ENCODE peak calls at places on chromosomes 12 and 14, in nine cellular contexts. One of them, this sample, is unnamed. For H3K4me1, the result is how much of the 10 kb centered on the place peaks cover.

GRCh38 chr12:42859612-42860011 is 270.1 kb upstream of the PRICKLE1 start:
- DNase-seq in PC-9: no peak
- DNase-seq in psoas muscle: no peak
- DNase-seq in mucosa of descending colon: no peak
- DNase-seq in cardiac muscle cell: peak
- DNase-seq in body of pancreas: no peak
- DNase-seq in PC-3: no peak
- DNase-seq in kidney: no peak
- DNase-seq in left ventricle myocardium inferior: no peak
- DNase-seq in this sample: no peak

GRCh38 chr12:113030875-113031525 is 25.5 kb upstream of the DTX1 start:
- DNase-seq in left ventricle myocardium inferior: no peak
- DNase-seq in PC-3: peak
- DNase-seq in cardiac muscle cell: peak
- DNase-seq in psoas muscle: no peak
- DNase-seq in PC-9: peak
- DNase-seq in kidney: no peak
- DNase-seq in mucosa of descending colon: no peak
- DNase-seq in body of pancreas: peak
- DNase-seq in this sample: no peak

GRCh38 chr12:5034605-5035004 is 9.1 kb upstream of the KCNA5 start:
- DNase-seq in psoas muscle: no peak
- DNase-seq in body of pancreas: no peak
- DNase-seq in PC-3: no peak
- DNase-seq in left ventricle myocardium inferior: no peak
- DNase-seq in kidney: no peak
- DNase-seq in cardiac muscle cell: no peak
- DNase-seq in mucosa of descending colon: no peak
- DNase-seq in PC-9: no peak
- DNase-seq in this sample: no peak

GRCh38 chr14:56129092-56129491 is 10.9 kb downstream of the PELI2 start:
- DNase-seq in PC-3: no peak
- DNase-seq in kidney: no peak
- DNase-seq in psoas muscle: no peak
- DNase-seq in cardiac muscle cell: no peak
- DNase-seq in PC-9: no peak
- DNase-seq in mucosa of descending colon: no peak
- DNase-seq in body of pancreas: no peak
- DNase-seq in left ventricle myocardium inferior: no peak
- DNase-seq in this sample: no peak

GRCh38 chr12:113899042-113899843 is 66.9 kb downstream of the RBM19 start:
- DNase-seq in body of pancreas: no peak
- DNase-seq in PC-3: no peak
- DNase-seq in left ventricle myocardium inferior: no peak
- DNase-seq in psoas muscle: no peak
- DNase-seq in kidney: no peak
- DNase-seq in mucosa of descending colon: no peak
- DNase-seq in cardiac muscle cell: no peak
- DNase-seq in PC-9: no peak
- DNase-seq in this sample: no peak

GRCh38 chr12:1993871-1994371 is 10.3 kb downstream of the DCP1B start:
- DNase-seq in PC-9: no peak
- DNase-seq in body of pancreas: no peak
- DNase-seq in cardiac muscle cell: peak
- DNase-seq in PC-3: peak
- DNase-seq in kidney: no peak
- DNase-seq in mucosa of descending colon: no peak
- DNase-seq in left ventricle myocardium inferior: no peak
- DNase-seq in psoas muscle: no peak
- DNase-seq in this sample: no peak

GRCh38 chr12:89370850-89371249 is 18.5 kb upstream of the DUSP6 start:
- DNase-seq in mucosa of descending colon: no peak
- DNase-seq in PC-3: peak
- DNase-seq in PC-9: peak
- DNase-seq in left ventricle myocardium inferior: no peak
- DNase-seq in kidney: no peak
- DNase-seq in psoas muscle: no peak
- DNase-seq in body of pancreas: no peak
- DNase-seq in cardiac muscle cell: peak
- DNase-seq in this sample: no peak

GRCh38 chr12:56007892-56008471 is 10.9 kb downstream of the SUOX start:
- DNase-seq in mucosa of descending colon: no peak
- DNase-seq in cardiac muscle cell: peak
- DNase-seq in kidney: no peak
- DNase-seq in PC-9: no peak
- DNase-seq in PC-3: peak
- DNase-seq in body of pancreas: no peak
- DNase-seq in psoas muscle: no peak
- DNase-seq in left ventricle myocardium inferior: no peak
- DNase-seq in this sample: no peak

GRCh38 chr14:30177776-30178175 is 250.1 kb upstream of the PRKD1 start:
- DNase-seq in body of pancreas: no peak
- DNase-seq in psoas muscle: no peak
- DNase-seq in mucosa of descending colon: no peak
- DNase-seq in PC-3: no peak
- DNase-seq in PC-9: no peak
- DNase-seq in left ventricle myocardium inferior: no peak
- DNase-seq in cardiac muscle cell: no peak
- DNase-seq in kidney: no peak
- DNase-seq in this sample: no peak

GRCh38 chr14:52266179-52266578 is 1.3 kb upstream of the PTGDR start:
- DNase-seq in mucosa of descending colon: no peak
- DNase-seq in psoas muscle: peak
- DNase-seq in cardiac muscle cell: peak
- DNase-seq in kidney: no peak
- DNase-seq in body of pancreas: no peak
- DNase-seq in PC-9: no peak
- DNase-seq in PC-3: no peak
- DNase-seq in left ventricle myocardium inferior: no peak
- DNase-seq in this sample: no peak

GRCh38 chr12:29072631-29073030 is 76.4 kb upstream of the FAR2 start:
- DNase-seq in PC-9: no peak
- DNase-seq in cardiac muscle cell: no peak
- DNase-seq in mucosa of descending colon: no peak
- DNase-seq in left ventricle myocardium inferior: no peak
- DNase-seq in PC-3: peak
- DNase-seq in kidney: no peak
- DNase-seq in body of pancreas: no peak
- DNase-seq in psoas muscle: no peak
- DNase-seq in this sample: no peak

GRCh38 chr12:89286506-89286905 is 65.8 kb downstream of the DUSP6 start:
- DNase-seq in kidney: no peak
- DNase-seq in mucosa of descending colon: no peak
- DNase-seq in PC-3: no peak
- DNase-seq in PC-9: no peak
- DNase-seq in psoas muscle: no peak
- DNase-seq in left ventricle myocardium inferior: no peak
- DNase-seq in cardiac muscle cell: no peak
- DNase-seq in body of pancreas: no peak
- DNase-seq in this sample: no peak

GRCh38 chr14:25308244-25308643 is 258.3 kb upstream of the STXBP6 start:
- DNase-seq in PC-3: no peak
- DNase-seq in kidney: no peak
- DNase-seq in psoas muscle: no peak
- DNase-seq in body of pancreas: no peak
- DNase-seq in left ventricle myocardium inferior: no peak
- DNase-seq in PC-9: no peak
- DNase-seq in mucosa of descending colon: peak
- DNase-seq in cardiac muscle cell: no peak
- DNase-seq in this sample: no peak

GRCh38 chr12:59383426-59383822 is 212.4 kb upstream of the SLC16A7 start:
- DNase-seq in psoas muscle: no peak
- DNase-seq in PC-3: no peak
- DNase-seq in left ventricle myocardium inferior: no peak
- DNase-seq in mucosa of descending colon: no peak
- DNase-seq in body of pancreas: no peak
- DNase-seq in cardiac muscle cell: peak
- DNase-seq in PC-9: no peak
- DNase-seq in kidney: no peak
- DNase-seq in this sample: no peak

GRCh38 chr12:104376650-104377506 is 73.3 kb downstream of the EID3 start:
- DNase-seq in body of pancreas: no peak
- DNase-seq in mucosa of descending colon: no peak
- DNase-seq in left ventricle myocardium inferior: no peak
- DNase-seq in PC-3: peak
- DNase-seq in cardiac muscle cell: no peak
- DNase-seq in kidney: no peak
- DNase-seq in psoas muscle: no peak
- DNase-seq in PC-9: no peak
- DNase-seq in this sample: no peak

GRCh38 chr14:63435204-63435603 is 108.0 kb downstream of the PPP2R5E start:
- DNase-seq in cardiac muscle cell: no peak
- DNase-seq in body of pancreas: no peak
- DNase-seq in PC-3: no peak
- DNase-seq in mucosa of descending colon: no peak
- DNase-seq in psoas muscle: no peak
- DNase-seq in kidney: no peak
- DNase-seq in left ventricle myocardium inferior: no peak
- DNase-seq in PC-9: no peak
- DNase-seq in this sample: no peak

GRCh38 chr14:63438065-63438757 is 105.0 kb downstream of the PPP2R5E start:
- DNase-seq in cardiac muscle cell: peak
- DNase-seq in PC-3: peak
- DNase-seq in kidney: no peak
- DNase-seq in body of pancreas: peak
- DNase-seq in psoas muscle: peak
- DNase-seq in mucosa of descending colon: no peak
- DNase-seq in left ventricle myocardium inferior: peak
- DNase-seq in PC-9: peak
- DNase-seq in this sample: no peak

GRCh38 chr14:63432888-63433552 is 110.2 kb downstream of the PPP2R5E start:
- DNase-seq in mucosa of descending colon: no peak
- DNase-seq in kidney: no peak
- DNase-seq in left ventricle myocardium inferior: no peak
- DNase-seq in psoas muscle: no peak
- DNase-seq in PC-3: no peak
- DNase-seq in body of pancreas: no peak
- DNase-seq in PC-9: no peak
- DNase-seq in cardiac muscle cell: no peak
- DNase-seq in this sample: no peak

GRCh38 chr14:63435838-63436237 is 107.3 kb downstream of the PPP2R5E start:
- DNase-seq in psoas muscle: peak
- DNase-seq in left ventricle myocardium inferior: peak
- DNase-seq in PC-3: peak
- DNase-seq in cardiac muscle cell: peak
- DNase-seq in mucosa of descending colon: no peak
- DNase-seq in PC-9: no peak
- DNase-seq in body of pancreas: peak
- DNase-seq in kidney: peak
- DNase-seq in this sample: no peak

GRCh38 chr14:63436286-63437098 is 106.7 kb downstream of the PPP2R5E start:
- DNase-seq in psoas muscle: no peak
- DNase-seq in mucosa of descending colon: no peak
- DNase-seq in kidney: no peak
- DNase-seq in left ventricle myocardium inferior: no peak
- DNase-seq in body of pancreas: no peak
- DNase-seq in PC-9: no peak
- DNase-seq in cardiac muscle cell: no peak
- DNase-seq in PC-3: no peak
- DNase-seq in this sample: no peak
- H3K4me1 ChIP-seq in psoas muscle: half or more
- H3K4me1 ChIP-seq in mucosa of descending colon: under half
- H3K4me1 ChIP-seq in kidney: under half
- H3K4me1 ChIP-seq in left ventricle myocardium inferior: half or more
- H3K4me1 ChIP-seq in body of pancreas: under half
- H3K4me1 ChIP-seq in PC-9: under half
- H3K4me1 ChIP-seq in cardiac muscle cell: under half
- H3K4me1 ChIP-seq in PC-3: under half
- H3K4me1 ChIP-seq in this sample: under half

GRCh38 chr12:120631097-120631496 is 9.3 kb upstream of the CABP1 start:
- DNase-seq in body of pancreas: no peak
- DNase-seq in kidney: no peak
- DNase-seq in left ventricle myocardium inferior: no peak
- DNase-seq in PC-9: no peak
- DNase-seq in PC-3: no peak
- DNase-seq in psoas muscle: no peak
- DNase-seq in mucosa of descending colon: no peak
- DNase-seq in cardiac muscle cell: no peak
- DNase-seq in this sample: no peak

GRCh38 chr12:120625557-120626419 is 14.6 kb upstream of the CABP1 start:
- DNase-seq in body of pancreas: peak
- DNase-seq in psoas muscle: no peak
- DNase-seq in PC-9: no peak
- DNase-seq in PC-3: no peak
- DNase-seq in cardiac muscle cell: no peak
- DNase-seq in kidney: peak
- DNase-seq in left ventricle myocardium inferior: no peak
- DNase-seq in mucosa of descending colon: peak
- DNase-seq in this sample: no peak

GRCh38 chr12:120630139-120630895 is 10.1 kb upstream of the CABP1 start:
- DNase-seq in kidney: no peak
- DNase-seq in psoas muscle: no peak
- DNase-seq in cardiac muscle cell: no peak
- DNase-seq in PC-9: peak
- DNase-seq in PC-3: no peak
- DNase-seq in body of pancreas: no peak
- DNase-seq in mucosa of descending colon: no peak
- DNase-seq in left ventricle myocardium inferior: no peak
- DNase-seq in this sample: no peak

DNA sequence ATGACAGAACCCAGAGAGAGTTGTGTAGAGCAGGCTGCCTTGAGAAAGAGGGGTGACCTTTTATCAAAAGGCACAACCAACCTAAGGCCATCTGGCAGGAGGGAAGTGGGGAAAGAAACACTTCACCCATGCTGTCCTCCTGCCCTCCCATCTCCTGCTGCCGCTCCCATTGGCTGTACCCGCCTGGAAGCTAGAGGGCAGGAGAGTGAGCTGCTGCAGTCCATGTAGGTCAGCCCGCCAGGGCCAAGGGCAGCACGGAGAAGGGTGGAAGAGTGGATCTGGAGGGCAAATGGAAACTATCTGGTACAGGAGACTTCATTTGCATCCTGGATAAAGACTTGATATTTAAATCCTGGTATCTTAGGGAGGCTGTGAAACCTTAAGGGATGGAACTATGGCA is 11.5 kb upstream of the CABP1 start:
- DNase-seq in psoas muscle: no peak
- DNase-seq in PC-9: no peak
- DNase-seq in left ventricle myocardium inferior: no peak
- DNase-seq in body of pancreas: no peak
- DNase-seq in kidney: peak
- DNase-seq in mucosa of descending colon: peak
- DNase-seq in PC-3: no peak
- DNase-seq in cardiac muscle cell: no peak
- DNase-seq in this sample: no peak
- TF ChIP-seq CTCF in psoas muscle: no peak
- TF ChIP-seq CTCF in PC-9: no peak
- TF ChIP-seq CTCF in left ventricle myocardium inferior: peak
- TF ChIP-seq CTCF in body of pancreas: no peak
- TF ChIP-seq CTCF in kidney: no peak
- TF ChIP-seq CTCF in mucosa of descending colon: no peak
- TF ChIP-seq CTCF in PC-3: peak
- TF ChIP-seq CTCF in cardiac muscle cell: peak
- TF ChIP-seq CTCF in this sample: no peak

GRCh38 chr12:12523229-12523628 is 39.4 kb downstream of the DUSP16 start:
- DNase-seq in mucosa of descending colon: no peak
- DNase-seq in PC-9: no peak
- DNase-seq in cardiac muscle cell: no peak
- DNase-seq in kidney: no peak
- DNase-seq in left ventricle myocardium inferior: no peak
- DNase-seq in psoas muscle: no peak
- DNase-seq in PC-3: no peak
- DNase-seq in body of pancreas: no peak
- DNase-seq in this sample: no peak
- H3K4me1 ChIP-seq in mucosa of descending colon: under half
- H3K4me1 ChIP-seq in PC-9: under half
- H3K4me1 ChIP-seq in cardiac muscle cell: under half
- H3K4me1 ChIP-seq in kidney: under half
- H3K4me1 ChIP-seq in left ventricle myocardium inferior: half or more
- H3K4me1 ChIP-seq in psoas muscle: half or more
- H3K4me1 ChIP-seq in PC-3: under half
- H3K4me1 ChIP-seq in body of pancreas: half or more
- H3K4me1 ChIP-seq in this sample: under half

GRCh38 chr14:28577711-28578131 is 188.9 kb upstream of the FOXG1 start:
- DNase-seq in mucosa of descending colon: no peak
- DNase-seq in kidney: no peak
- DNase-seq in cardiac muscle cell: peak
- DNase-seq in left ventricle myocardium inferior: no peak
- DNase-seq in PC-3: peak
- DNase-seq in psoas muscle: no peak
- DNase-seq in body of pancreas: no peak
- DNase-seq in PC-9: peak
- DNase-seq in this sample: no peak
- TF ChIP-seq CTCF in mucosa of descending colon: no peak
- TF ChIP-seq CTCF in kidney: no peak
- TF ChIP-seq CTCF in cardiac muscle cell: no peak
- TF ChIP-seq CTCF in left ventricle myocardium inferior: no peak
- TF ChIP-seq CTCF in PC-3: no peak
- TF ChIP-seq CTCF in psoas muscle: no peak
- TF ChIP-seq CTCF in body of pancreas: no peak
- TF ChIP-seq CTCF in PC-9: no peak
- TF ChIP-seq CTCF in this sample: no peak